ENCODE peak calls at places on chromosomes 16 and 17, in six cellular contexts. One of them, this sample, is unnamed.

GRCh38 chr17:45825792-45826191 is 18.9 kb upstream of the SPPL2C start:
- DNase-seq in SK-N-MC: no peak
- DNase-seq in cardiac muscle cell: no peak
- DNase-seq in RKO: no peak
- DNase-seq in head of caudate nucleus: peak
- DNase-seq in psoas muscle: no peak
- DNase-seq in this sample: no peak

GRCh38 chr17:27776882-27777624 is 23.3 kb downstream of the NOS2 start:
- DNase-seq in cardiac muscle cell: no peak
- DNase-seq in head of caudate nucleus: no peak
- DNase-seq in RKO: no peak
- DNase-seq in psoas muscle: no peak
- DNase-seq in SK-N-MC: no peak
- DNase-seq in this sample: no peak

GRCh38 chr16:50636865-50637374 is 44.2 kb downstream of the SNX20 start:
- DNase-seq in head of caudate nucleus: no peak
- DNase-seq in psoas muscle: no peak
- DNase-seq in SK-N-MC: no peak
- DNase-seq in RKO: no peak
- DNase-seq in cardiac muscle cell: no peak
- DNase-seq in this sample: no peak

GRCh38 chr16:68275611-68276191 is 11.4 kb downstream of the SLC7A6 start:
- DNase-seq in cardiac muscle cell: no peak
- DNase-seq in RKO: no peak
- DNase-seq in SK-N-MC: no peak
- DNase-seq in psoas muscle: no peak
- DNase-seq in head of caudate nucleus: no peak
- DNase-seq in this sample: no peak

GRCh38 chr17:82888583-82889495 is 49.0 kb upstream of the ZNF750 start:
- DNase-seq in psoas muscle: peak
- DNase-seq in SK-N-MC: no peak
- DNase-seq in RKO: no peak
- DNase-seq in cardiac muscle cell: no peak
- DNase-seq in head of caudate nucleus: no peak
- DNase-seq in this sample: no peak

GRCh38 chr17:12592941-12593340 is 72.7 kb upstream of the MYOCD start:
- DNase-seq in head of caudate nucleus: no peak
- DNase-seq in psoas muscle: no peak
- DNase-seq in RKO: no peak
- DNase-seq in SK-N-MC: no peak
- DNase-seq in cardiac muscle cell: no peak
- DNase-seq in this sample: no peak

GRCh38 chr17:43200127-43200526 is 11.5 kb upstream of the TMEM106A start:
- DNase-seq in SK-N-MC: no peak
- DNase-seq in cardiac muscle cell: no peak
- DNase-seq in RKO: no peak
- DNase-seq in head of caudate nucleus: no peak
- DNase-seq in psoas muscle: no peak
- DNase-seq in this sample: no peak

GRCh38 chr16:48492131-48492530 is 106.9 kb upstream of the SIAH1 start:
- DNase-seq in SK-N-MC: no peak
- DNase-seq in psoas muscle: no peak
- DNase-seq in head of caudate nucleus: no peak
- DNase-seq in RKO: no peak
- DNase-seq in cardiac muscle cell: no peak
- DNase-seq in this sample: no peak

GRCh38 chr17:5226940-5227878 is 7.5 kb downstream of the SCIMP start:
- DNase-seq in psoas muscle: no peak
- DNase-seq in RKO: no peak
- DNase-seq in cardiac muscle cell: no peak
- DNase-seq in SK-N-MC: no peak
- DNase-seq in head of caudate nucleus: no peak
- DNase-seq in this sample: no peak

GRCh38 chr16:82361885-82362284 is 191.9 kb upstream of the MPHOSPH6 start:
- DNase-seq in SK-N-MC: no peak
- DNase-seq in psoas muscle: no peak
- DNase-seq in head of caudate nucleus: no peak
- DNase-seq in RKO: no peak
- DNase-seq in cardiac muscle cell: no peak
- DNase-seq in this sample: no peak

GRCh38 chr16:56352351-56353053 is 72.8 kb downstream of the AMFR start:
- DNase-seq in head of caudate nucleus: peak
- DNase-seq in SK-N-MC: no peak
- DNase-seq in cardiac muscle cell: no peak
- DNase-seq in psoas muscle: no peak
- DNase-seq in RKO: no peak
- DNase-seq in this sample: no peak

This sample was measured in stimulated activated CD8-positive, alpha-beta memory T cell treated with anti-CD3 and anti-CD28 coated beads, Interleukin-2, amount 100 ng/mL, for 48 hours.